ENCODE peak calls at places on chromosomes 3 and 15, in seven cellular contexts. Y is RWPE1; N is mammary epithelial cell; K is AG08396; T is activated CD8-positive, alpha-beta memory T cell treated with anti-CD3 and anti-CD28 coated beads, Interleukin-2, amount 50 U/mL, for 4 hours; I is amniotic stem cell; P is body of pancreas. G is an unnamed sample.

GRCh38 chr3:111613294-111613693 is 18.1 kb upstream of the ZBED2 start:
- DNase-seq in Y (no peak), N (no peak), K (no peak), T (no peak), I (no peak), P (no peak), G (no peak)

GRCh38 chr15:85950101-85950500 is 129.6 kb upstream of the AGBL1 start:
- DNase-seq in Y (no peak), N (no peak), K (no peak), T (no peak), I (no peak), P (no peak), G (no peak)

GRCh38 chr15:74655424-74655823 is 39.8 kb downstream of the CLK3 start:
- DNase-seq in Y (no peak), N (no peak), K (no peak), T (no peak), I (no peak), P (no peak), G (no peak)

GRCh38 chr3:164806188-164806587 is 272.1 kb downstream of the SI start:
- DNase-seq in Y (no peak), N (no peak), K (no peak), T (no peak), I (no peak), P (no peak), G (no peak)

GRCh38 chr3:142929109-142929508 is 34.4 kb downstream of the PAQR9 start:
- DNase-seq in Y (peak), N (peak), K (no peak), T (peak), I (no peak), P (peak), G (peak)

GRCh38 chr15:31336943-31337295 is 10.3 kb downstream of the KLF13 start:
- DNase-seq in Y (no peak), N (no peak), K (no peak), T (no peak), I (no peak), P (no peak), G (no peak)

GRCh38 chr3:98775459-98775858 is 12.3 kb downstream of the ST3GAL6 start:
- DNase-seq in Y (no peak), N (no peak), K (no peak), T (no peak), I (no peak), P (no peak), G (no peak)

GRCh38 chr3:128239304-128239703 is 86.0 kb downstream of the EEFSEC start:
- DNase-seq in Y (no peak), N (no peak), K (no peak), T (no peak), I (no peak), P (no peak), G (no peak)

GRCh38 chr15:73482184-73482583 is 39.2 kb downstream of the REC114 start:
- DNase-seq in Y (no peak), N (no peak), K (no peak), T (no peak), I (no peak), P (no peak), G (no peak)

GRCh38 chr3:194130807-194131589 is 5.0 kb upstream of the HES1 start:
- DNase-seq in Y (no peak), N (peak), K (no peak), T (no peak), I (no peak), P (peak), G (peak)

G was measured in kidney glomerular epithelial cell.